ENCODE peak calls at places on chromosomes 7 and 10, in four cellular contexts. X is fibroblast of mammary gland, Y is astrocyte of the spinal cord, Z is coronary artery. Q is an unnamed sample.

GRCh38 chr10:33616921-33617320 is 282.5 kb upstream of the NRP1 start:
- DNase-seq in X (peak; percentile 16), Z (no peak), Y (peak; percentile 14), Q (peak; percentile 21)

GRCh38 chr7:115097175-115097671 is 175.3 kb downstream of the MDFIC start:
- DNase-seq in Z (no peak), Y (peak; percentile 86), X (peak; percentile 81), Q (peak; percentile 82)

GRCh38 chr10:93352638-93353383 is 129.3 kb downstream of the MYOF start:
- DNase-seq in X (peak; percentile 45), Z (no peak), Y (peak; percentile 54), Q (peak; percentile 24)

GRCh38 chr10:102280397-102281015 is 35.2 kb downstream of the GBF1 start:
- DNase-seq in Z (no peak), Y (peak; percentile 28), X (peak; percentile 30), Q (peak; percentile 31)

GRCh38 chr10:78218833-78219490 is 185.3 kb downstream of the RPS24 start:
- DNase-seq in X (no peak), Y (no peak), Z (no peak), Q (no peak)

GRCh38 chr7:89607797-89608196 is 546.5 kb upstream of the STEAP1 start:
- DNase-seq in Y (no peak), Z (no peak), X (no peak), Q (no peak)

GRCh38 chr7:30598121-30598876 is 3.6 kb downstream of the GARS1 start:
- DNase-seq in Z (no peak), Y (no peak), X (peak; percentile 56), Q (peak; percentile 42)

GRCh38 chr10:73998623-73999622 is 1.0 kb downstream of the VCL start:
- DNase-seq in Z (peak; percentile 90), Y (peak; percentile 90), X (peak; percentile 93), Q (peak; percentile 91)

GRCh38 chr7:23450518-23450917 is 19.8 kb downstream of the IGF2BP3 start:
- DNase-seq in Y (no peak), X (no peak), Z (no peak), Q (no peak)

DNA sequence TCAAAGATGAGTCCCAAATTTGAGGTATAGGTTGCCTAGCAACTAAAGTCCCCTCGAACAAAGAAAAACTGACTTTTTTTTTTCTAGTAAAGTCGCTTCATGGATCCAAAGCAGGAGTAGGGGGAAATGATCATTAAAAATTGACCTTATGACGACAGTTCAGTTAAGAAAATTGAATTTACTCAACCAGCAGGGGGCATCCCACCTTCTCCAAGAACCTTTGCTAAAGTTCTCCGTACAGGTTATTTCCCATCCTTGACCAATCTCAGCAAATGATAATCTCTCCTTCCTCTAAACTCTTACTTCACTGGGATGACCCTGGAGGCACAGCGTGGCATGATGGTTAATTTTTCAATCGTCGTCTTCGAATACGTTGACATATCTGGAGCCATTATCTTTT is 228.3 kb downstream of the CALN1 start:
- DNase-seq in Y (no peak), X (peak; percentile 2), Z (no peak), Q (no peak)
- TF ChIP-seq CTCF in Y (no peak), X (peak; percentile 6), Z (no peak), Q (no peak)

GRCh38 chr7:131338990-131339389 is 11.3 kb downstream of the MKLN1 start:
- DNase-seq in Y (no peak), Z (no peak), X (no peak), Q (no peak)

GRCh38 chr7:131346885-131347592 is 19.4 kb downstream of the MKLN1 start:
- DNase-seq in Y (no peak), Z (no peak), X (no peak), Q (no peak)

GRCh38 chr7:131338173-131338572 is 10.5 kb downstream of the MKLN1 start:
- DNase-seq in X (no peak), Z (no peak), Y (no peak), Q (no peak)

GRCh38 chr7:131341690-131342089 is 14.0 kb downstream of the MKLN1 start:
- DNase-seq in Y (no peak), X (no peak), Z (no peak), Q (no peak)

DNA sequence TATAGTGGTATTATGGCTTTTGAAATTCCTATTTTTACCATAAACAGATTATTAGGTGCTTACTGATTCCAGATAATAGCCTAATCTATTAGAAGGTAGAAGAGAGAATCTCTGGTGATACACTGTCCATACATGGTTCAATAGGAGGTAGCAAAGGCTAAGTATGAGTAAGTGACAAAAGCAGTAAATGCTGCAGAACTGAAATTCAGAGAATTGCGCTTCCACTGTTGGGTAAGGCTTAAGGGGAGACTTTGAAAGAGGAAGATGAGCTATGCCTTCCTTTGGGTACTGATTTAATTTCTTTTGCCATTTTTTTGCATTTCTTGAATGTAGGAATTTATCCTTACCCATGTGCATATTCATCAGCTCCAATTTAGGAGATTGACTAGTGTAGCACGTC is 15.2 kb downstream of the MKLN1 start:
- DNase-seq in X (no peak), Z (no peak), Y (no peak), Q (no peak)
- TF ChIP-seq CTCF in X (no peak), Z (no peak), Y (no peak), Q (no peak)

DNA sequence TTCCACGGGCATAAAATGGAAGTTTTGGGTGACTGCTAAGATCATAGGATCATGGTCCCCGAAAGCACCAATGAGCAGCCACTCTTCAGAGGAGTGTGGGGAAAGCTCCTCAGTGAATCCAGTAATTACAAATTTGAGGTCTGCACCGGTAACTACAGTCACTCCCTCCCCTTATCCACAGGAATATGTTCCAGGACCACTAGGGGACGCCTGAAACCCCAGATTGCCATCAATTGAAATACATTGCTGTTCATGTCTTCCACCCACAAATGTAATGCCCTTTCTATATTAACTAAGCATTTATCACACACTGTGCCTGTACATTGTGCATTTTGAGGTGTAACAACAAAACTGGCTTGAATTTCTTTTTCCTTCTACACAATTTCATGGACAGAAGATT is 447.9 kb upstream of the PFKP start:
- DNase-seq in X (no peak), Z (no peak), Y (no peak), Q (no peak)
- TF ChIP-seq CTCF in X (no peak), Z (no peak), Y (peak; percentile 16), Q (no peak)

DNA sequence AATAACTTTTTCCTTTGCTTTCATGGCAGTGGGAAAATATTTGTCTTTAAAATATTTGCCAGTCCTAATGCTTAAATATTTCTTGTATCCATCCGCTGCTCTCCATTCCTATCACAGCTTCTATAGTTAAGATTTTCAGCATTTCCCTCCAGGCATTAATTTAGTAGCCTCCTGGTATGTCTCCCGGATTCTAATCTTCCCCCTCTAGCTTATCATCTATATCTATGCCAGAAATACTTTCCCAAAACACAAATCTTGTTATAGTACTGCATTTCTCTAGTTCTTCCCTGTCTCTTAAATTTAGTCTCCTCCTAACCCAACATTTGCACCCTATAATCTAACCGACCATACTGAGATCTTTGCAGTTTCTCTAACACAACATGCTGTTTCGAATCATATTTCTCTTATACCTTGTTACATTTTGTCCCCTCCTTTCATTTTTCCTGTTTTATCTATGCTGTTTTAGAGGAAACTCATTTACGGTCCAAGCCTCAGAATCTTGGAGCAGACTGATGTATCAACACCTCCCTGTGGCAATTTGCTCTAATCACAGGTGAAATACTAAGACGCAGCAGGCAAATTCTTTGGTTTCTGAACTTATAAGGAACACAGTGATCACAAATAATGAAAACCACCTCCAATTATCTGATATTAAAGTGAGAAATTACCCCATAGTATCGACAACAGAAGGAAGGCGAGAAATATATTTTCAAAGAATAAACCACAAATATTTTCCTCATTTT is 10.3 kb downstream of the CNTNAP2 start:
- DNase-seq in Y (no peak), Z (no peak), X (no peak), Q (no peak)
- TF ChIP-seq CTCF in Y (no peak), Z (no peak), X (no peak), Q (no peak)

DNA sequence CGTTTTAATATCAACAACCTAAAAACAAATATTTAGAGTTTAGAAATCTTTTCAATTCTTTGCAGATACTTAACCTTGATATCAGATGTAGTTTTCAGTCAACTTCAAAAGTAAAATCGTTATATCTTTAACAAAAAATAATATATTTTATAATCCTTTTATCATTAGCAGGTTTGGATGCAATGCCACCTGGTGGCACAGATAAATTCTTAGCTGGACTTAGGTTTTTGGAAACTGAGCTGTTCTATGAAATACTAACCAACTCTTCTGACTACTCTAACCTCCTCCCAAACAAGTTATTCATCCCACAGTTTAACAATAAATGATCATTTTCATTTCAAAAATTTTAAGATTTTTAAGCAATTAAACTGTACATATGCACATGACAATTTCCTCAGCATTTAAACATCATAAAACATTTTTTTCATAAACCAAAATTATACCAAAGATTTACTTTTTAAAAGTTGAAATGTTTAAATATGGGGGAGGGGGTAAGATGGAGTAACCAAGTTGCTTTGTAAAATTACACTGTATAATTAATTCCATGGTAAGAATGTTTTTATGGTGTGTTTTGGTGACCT is 56.9 kb downstream of the HIBADH start:
- DNase-seq in Z (no peak), Y (peak; percentile 60), X (peak; percentile 51), Q (peak; percentile 39)
- TF ChIP-seq CTCF in Z (no peak), Y (peak; percentile 58), X (peak; percentile 52), Q (peak; percentile 32)